ENCODE peak calls at places on chromosomes 6 and 20, in ten cellular contexts. R is activated T-helper 1 cell treated with anti-CD3 and anti-CD28 coated beads, Interleukin-2, amount 50 U/mL, for 16 hours; F is psoas muscle; X is breast epithelium; T is H54; S is keratinocyte; U is naive thymus-derived CD8-positive, alpha-beta T cell; I is Kasumi-1; H is skeletal muscle cell; P is MCF 10A. C is an unnamed sample.

GRCh38 chr6:138162104-138162946 is 586 bp downstream of the ARFGEF3 start:
- DNase-seq in R (no peak), F (no peak), X (no peak), T (no peak), S (no peak), U (no peak), I (peak), H (no peak), P (peak), C (no peak)

GRCh38 chr20:36313476-36313875 is 7.3 kb downstream of the DLGAP4 start:
- DNase-seq in R (no peak), F (peak), X (no peak), T (no peak), S (no peak), U (no peak), I (no peak), H (no peak), P (no peak), C (no peak)

GRCh38 chr6:52505726-52506501 is 70.9 kb downstream of the TRAM2 start:
- DNase-seq in R (no peak), F (no peak), X (no peak), T (no peak), S (no peak), U (no peak), I (peak), H (no peak), P (no peak), C (no peak)

GRCh38 chr6:148146717-148147116 is 195.9 kb upstream of the SASH1 start:
- DNase-seq in R (no peak), F (no peak), X (no peak), T (peak), S (no peak), U (peak), I (no peak), H (peak), P (peak), C (peak)

GRCh38 chr6:2209226-2209809 is 36.1 kb downstream of the GMDS start:
- DNase-seq in R (no peak), F (peak), X (peak), T (no peak), S (no peak), U (no peak), I (no peak), H (no peak), P (peak), C (peak)

GRCh38 chr6:138473144-138473543 is 26.1 kb downstream of the NHSL1 start:
- DNase-seq in R (no peak), F (no peak), X (no peak), T (no peak), S (no peak), U (no peak), I (no peak), H (no peak), P (no peak), C (no peak)

GRCh38 chr6:51753635-51754034 is 333.8 kb downstream of the PKHD1 start:
- DNase-seq in R (no peak), F (no peak), X (no peak), T (peak), S (no peak), U (no peak), I (peak), H (no peak), P (peak), C (peak)

GRCh38 chr6:42503894-42504293 is 52.2 kb upstream of the TRERF1 start:
- DNase-seq in R (no peak), F (no peak), X (no peak), T (no peak), S (no peak), U (no peak), I (no peak), H (no peak), P (no peak), C (no peak)

GRCh38 chr6:12896208-12896733 is 179.7 kb downstream of the PHACTR1 start:
- DNase-seq in R (no peak), F (no peak), X (no peak), T (no peak), S (no peak), U (no peak), I (no peak), H (no peak), P (no peak), C (no peak)

GRCh38 chr6:109397020-109397419 is 14.8 kb upstream of the CD164 start:
- DNase-seq in R (no peak), F (no peak), X (no peak), T (no peak), S (no peak), U (no peak), I (peak), H (no peak), P (peak), C (no peak)

GRCh38 chr6:158642805-158643489 is 1.6 kb downstream of the DYNLT1 start:
- DNase-seq in R (no peak), F (no peak), X (no peak), T (no peak), S (no peak), U (no peak), I (no peak), H (no peak), P (no peak), C (peak)

GRCh38 chr6:156423075-156423474 is 354.1 kb upstream of the ARID1B start:
- DNase-seq in R (no peak), F (no peak), X (no peak), T (no peak), S (no peak), U (no peak), I (peak), H (no peak), P (no peak), C (no peak)

GRCh38 chr20:15930324-15931305 is 642.6 kb downstream of the KIF16B start:
- DNase-seq in R (no peak), F (no peak), X (peak), T (no peak), S (no peak), U (no peak), I (peak), H (peak), P (peak), C (peak)

GRCh38 chr20:50930139-50931047 is 844 bp downstream of the ADNP start:
- DNase-seq in R (no peak), F (peak), X (no peak), T (no peak), S (no peak), U (no peak), I (no peak), H (no peak), P (peak), C (no peak)

GRCh38 chr6:143049611-143050010 is 11.1 kb upstream of the AIG1 start:
- DNase-seq in R (no peak), F (no peak), X (no peak), T (no peak), S (no peak), U (no peak), I (no peak), H (no peak), P (no peak), C (no peak)

GRCh38 chr20:2693286-2693995 is 861 bp downstream of the EBF4 start:
- DNase-seq in R (no peak), F (no peak), X (no peak), T (no peak), S (no peak), U (peak), I (no peak), H (no peak), P (no peak), C (no peak)

GRCh38 chr6:145815351-145815772 is 767 bp upstream of the FBXO30 start:
- DNase-seq in R (no peak), F (no peak), X (no peak), T (peak), S (no peak), U (no peak), I (no peak), H (no peak), P (no peak), C (no peak)

GRCh38 chr6:106082735-106083398 is 3.3 kb upstream of the PRDM1 start:
- DNase-seq in R (no peak), F (no peak), X (no peak), T (no peak), S (no peak), U (no peak), I (no peak), H (peak), P (no peak), C (peak)

GRCh38 chr20:56515657-56516381 is 8.7 kb upstream of the FAM209A start:
- DNase-seq in R (no peak), F (no peak), X (no peak), T (no peak), S (no peak), U (no peak), I (peak), H (peak), P (no peak), C (no peak)

C was measured in mammary epithelial cell.